ENCODE peak calls at places on chromosome 1, in four cellular contexts. L is thoracic aorta, O is body of pancreas, V is esophagus squamous epithelium. M is an unnamed sample.
A peak's percentile ranks its signal among the peaks of the same experiment; 100 is the strongest.

GRCh38 chr1:118988186-118989005 is at the start of gene TBX15:
- DNase-seq in V (no peak), L (no peak), O (no peak), M (no peak)

GRCh38 chr1:209389258-209389657 is 194.3 kb upstream of the CAMK1G start:
- DNase-seq in O (no peak), V (no peak), L (no peak), M (no peak)

GRCh38 chr1:51237714-51238403 is 1.8 kb downstream of the RNF11 start:
- DNase-seq in O (no peak), V (no peak), L (no peak), M (peak; percentile 9)

GRCh38 chr1:181251001-181251712 is 162.7 kb downstream of the IER5 start:
- DNase-seq in O (peak; percentile 24), V (no peak), L (no peak), M (no peak)

GRCh38 chr1:22915816-22916468 is 56.7 kb downstream of the LACTBL1 start:
- DNase-seq in O (no peak), L (no peak), V (no peak), M (no peak)

GRCh38 chr1:225427249-225428065 is at the start of gene LBR:
- DNase-seq in V (no peak), L (no peak), O (peak; percentile 47), M (no peak)

GRCh38 chr1:57966751-57967406 is 543.0 kb upstream of the DAB1 start:
- DNase-seq in O (no peak), L (no peak), V (no peak), M (no peak)

GRCh38 chr1:118223426-118223825 is 38.4 kb upstream of the SPAG17 start:
- DNase-seq in V (no peak), O (no peak), L (no peak), M (no peak)

GRCh38 chr1:77406661-77407060 is 124.8 kb downstream of the AK5 start:
- DNase-seq in V (no peak), O (no peak), L (no peak), M (no peak)

GRCh38 chr1:31723828-31724359 is 20.1 kb upstream of the COL16A1 start:
- DNase-seq in L (no peak), V (no peak), O (peak; percentile 62), M (peak; percentile 64)

GRCh38 chr1:207981976-207982375 is 71.1 kb upstream of the CD34 start:
- DNase-seq in L (no peak), O (no peak), V (no peak), M (peak; percentile 56)

GRCh38 chr1:204331847-204332487 is 27.8 kb downstream of the PLEKHA6 start:
- DNase-seq in V (no peak), O (no peak), L (no peak), M (no peak)

GRCh38 chr1:58977595-58977994 is 193.7 kb upstream of the JUN start:
- DNase-seq in V (no peak), O (no peak), L (no peak), M (no peak)

GRCh38 chr1:80054129-80054528 is 1047.6 kb upstream of the ADGRL4 start:
- DNase-seq in O (peak; percentile 10), L (no peak), V (no peak), M (no peak)

GRCh38 chr1:158035976-158036583 is 42.6 kb downstream of the KIRREL1 start:
- DNase-seq in O (peak; percentile 40), V (no peak), L (no peak), M (no peak)

GRCh38 chr1:13667696-13668095 is 32.3 kb upstream of the PRDM2 start:
- DNase-seq in O (no peak), V (no peak), L (no peak), M (no peak)

GRCh38 chr1:47725732-47726495 is 271.3 kb downstream of the TRABD2B start:
- DNase-seq in V (no peak), O (peak; percentile 78), L (no peak), M (peak; percentile 78)

GRCh38 chr1:12285496-12286143 is 55.8 kb downstream of the VPS13D start:
- DNase-seq in O (no peak), L (no peak), V (no peak), M (no peak)

GRCh38 chr1:14282583-14283186 is 315.8 kb upstream of the KAZN start:
- DNase-seq in O (no peak), L (no peak), V (no peak), M (no peak)

GRCh38 chr1:24391882-24392603 is 21.5 kb downstream of the STPG1 start:
- DNase-seq in L (no peak), O (peak; percentile 62), V (no peak), M (peak; percentile 70)

GRCh38 chr1:7642781-7643180 is 128.3 kb upstream of the VAMP3 start:
- DNase-seq in O (no peak), V (no peak), L (no peak), M (no peak)

GRCh38 chr1:83905315-83905907 is 93.5 kb downstream of the TTLL7 start:
- DNase-seq in L (no peak), O (no peak), V (no peak), M (no peak)

GRCh38 chr1:244391761-244392160 is 59.9 kb downstream of the ADSS2 start:
- DNase-seq in V (no peak), O (no peak), L (no peak), M (no peak)

GRCh38 chr1:206526064-206526911 is 19.0 kb downstream of the RASSF5 start:
- DNase-seq in O (no peak), V (no peak), L (no peak), M (no peak)

GRCh38 chr1:196970182-196970581 is 7.2 kb upstream of the CFHR5 start:
- DNase-seq in O (no peak), V (no peak), L (no peak), M (no peak)

GRCh38 chr1:33388989-33389771 is 41.7 kb downstream of the PHC2 start:
- DNase-seq in V (no peak), L (no peak), O (no peak), M (no peak)

GRCh38 chr1:185292237-185292636 is 24.8 kb downstream of the IVNS1ABP start:
- DNase-seq in V (no peak), O (no peak), L (no peak), M (no peak)

GRCh38 chr1:72284398-72285073 is 2.2 kb upstream of the NEGR1 start:
- DNase-seq in V (no peak), L (no peak), O (peak; percentile 16), M (no peak)

GRCh38 chr1:55559111-55559510 is 343.9 kb upstream of the USP24 start:
- DNase-seq in L (no peak), O (no peak), V (no peak), M (no peak)

GRCh38 chr1:248807067-248807737 is 18.5 kb downstream of the SH3BP5L start:
- DNase-seq in V (no peak), L (no peak), O (peak; percentile 63), M (no peak)

GRCh38 chr1:172602706-172603105 is 56.2 kb upstream of the FASLG start:
- DNase-seq in O (no peak), L (no peak), V (no peak), M (no peak)

GRCh38 chr1:172603816-172604215 is 55.1 kb upstream of the FASLG start:
- DNase-seq in V (no peak), O (no peak), L (no peak), M (no peak)

GRCh38 chr1:172601046-172601630 is 57.8 kb upstream of the FASLG start:
- DNase-seq in V (no peak), O (no peak), L (no peak), M (no peak)

GRCh38 chr1:172599912-172600311 is 59.0 kb upstream of the FASLG start:
- DNase-seq in V (no peak), L (no peak), O (no peak), M (no peak)

DNA sequence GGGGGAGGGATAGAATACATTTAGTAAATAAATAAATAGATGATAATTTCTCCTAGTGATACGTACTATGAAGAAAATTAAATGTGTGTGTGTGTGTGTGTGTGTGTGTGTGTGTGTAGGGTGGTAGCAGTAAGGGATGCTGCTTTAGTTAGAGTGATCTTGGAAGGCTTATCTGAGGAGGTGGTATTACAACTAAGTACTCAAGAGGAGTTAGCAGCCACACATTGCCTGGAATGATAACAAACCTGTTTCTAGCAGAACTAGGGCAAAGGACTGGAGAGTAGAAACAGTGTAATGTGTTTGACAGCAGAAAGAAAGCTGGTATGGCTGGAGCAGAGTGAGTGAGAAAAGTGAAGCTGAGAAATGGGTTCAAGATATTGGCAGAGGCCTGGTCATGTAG is 58.3 kb upstream of the FASLG start:
- DNase-seq in L (no peak), V (no peak), O (no peak), M (no peak)
- H3K36me3 ChIP-seq in L (peaks cover 19% of the 10 kb centered on the region), V (no peaks in the 10 kb centered on the region), O (no peaks in the 10 kb centered on the region), M (peaks cover 23% of the 10 kb centered on the region)

DNA sequence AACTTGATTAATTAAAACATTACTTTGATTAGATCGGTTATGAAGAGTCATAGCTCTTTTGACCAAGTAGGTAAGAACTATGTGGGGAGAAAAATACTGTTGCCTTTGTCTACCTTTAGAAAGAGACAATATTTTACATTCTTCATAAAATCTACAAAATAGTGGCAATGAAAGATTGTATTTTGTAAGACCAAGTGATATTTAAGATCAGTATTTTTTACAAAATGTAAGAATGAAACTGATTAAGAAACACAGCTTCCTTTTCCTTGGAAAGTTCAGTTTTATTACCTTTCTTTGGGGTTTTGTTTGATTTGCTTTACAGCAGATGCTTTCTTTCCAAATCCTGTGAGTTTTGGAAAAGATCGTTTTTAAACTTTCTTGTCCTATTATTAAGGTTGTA is 69.8 kb downstream of the SLC35A3 start:
- DNase-seq in O (no peak), V (no peak), L (no peak), M (no peak)
- H3K27ac ChIP-seq in O (peak overlapping the region; percentile 97), V (no peak overlapping the region), L (no peak overlapping the region), M (peak overlapping the region; percentile 99)

GRCh38 chr1:18365099-18365705 is 115.5 kb upstream of the KLHDC7A start:
- DNase-seq in O (no peak), V (no peak), L (no peak), M (no peak)
- H3K36me3 ChIP-seq in O (no peaks in the 10 kb centered on the region), V (no peaks in the 10 kb centered on the region), L (no peaks in the 10 kb centered on the region), M (no peaks in the 10 kb centered on the region)

DNA sequence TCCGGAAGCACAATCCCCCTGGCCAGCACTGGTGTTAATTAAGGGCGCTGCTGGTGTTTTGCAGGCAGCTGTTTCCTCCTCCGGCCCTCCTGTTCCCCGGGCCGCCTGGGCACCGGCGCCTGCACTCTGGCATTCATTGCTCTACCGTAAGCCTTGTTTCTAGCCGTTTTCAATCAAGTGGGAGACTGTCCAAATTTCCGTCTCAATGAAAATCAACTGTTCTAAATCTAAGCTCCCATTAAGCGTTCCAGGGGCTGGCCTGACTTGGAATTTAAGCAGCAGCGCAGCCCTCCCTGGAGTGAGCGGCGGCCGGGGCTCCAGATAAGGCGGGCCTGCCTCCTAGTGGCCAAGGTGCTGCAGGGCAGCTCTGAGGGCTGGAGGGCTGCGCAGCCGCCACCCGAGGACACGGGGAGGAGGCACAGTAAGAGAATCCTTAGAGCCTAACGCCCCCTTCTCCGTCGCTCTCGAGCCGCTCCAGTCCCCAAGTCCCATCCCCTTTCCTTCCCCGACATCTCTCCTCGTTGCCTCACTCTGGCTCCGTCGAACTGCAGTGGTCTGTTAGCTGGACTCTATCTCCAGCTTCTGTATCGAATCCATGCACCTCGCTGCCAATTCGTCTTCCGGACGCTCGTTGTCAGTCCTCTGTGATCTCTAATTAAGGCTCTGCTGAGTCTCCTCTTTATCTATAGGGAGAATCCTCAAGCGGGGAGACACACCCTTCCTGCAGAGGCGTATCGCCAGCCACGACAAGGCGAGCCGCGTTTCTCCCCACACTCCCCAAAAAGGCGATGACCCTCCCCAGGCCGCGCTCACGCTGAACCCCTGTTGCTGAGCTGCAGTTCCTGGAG is 57.8 kb upstream of the LRRC8D start:
- DNase-seq in O (peak; percentile 83), L (peak; percentile 47), V (peak; percentile 35), M (peak; percentile 88)
- H3K27ac ChIP-seq in O (peak overlapping the region; percentile 30), L (no peak overlapping the region), V (peak overlapping the region; percentile 69), M (peak overlapping the region; percentile 58)

M was measured in right atrium auricular region.